ENCODE peak calls at places on chromosomes 5 and 9, in seven cellular contexts. N is LoVo; J is AG20443; F is NCI-H2107; E is CD4-positive, alpha-beta memory T cell; V is NCI-H2029 treated with DMSO at 0.1 percent for 48 hours; G is fibroblast of the aortic adventitia. H is an unnamed sample.

GRCh38 chr5:169563369-169563768 is 20.2 kb upstream of the SPDL1 start:
- DNase-seq in V (no peak), F (no peak), J (no peak), E (no peak), G (peak), N (no peak), H (no peak)

GRCh38 chr5:5708367-5708919 is 286.0 kb downstream of the ICE1 start:
- DNase-seq in G (no peak), F (no peak), V (no peak), N (no peak), J (no peak), E (no peak), H (no peak)

GRCh38 chr5:74865293-74865798 is 841 bp downstream of the FAM169A start:
- DNase-seq in N (no peak), E (no peak), J (no peak), G (no peak), F (no peak), V (no peak), H (no peak)

GRCh38 chr5:117888688-117889087 is 1099.7 kb downstream of the DTWD2 start:
- DNase-seq in E (no peak), F (no peak), N (peak), J (no peak), V (no peak), G (no peak), H (no peak)

GRCh38 chr5:179294131-179294780 is 51.0 kb downstream of the ADAMTS2 start:
- DNase-seq in G (no peak), F (no peak), J (no peak), V (no peak), N (no peak), E (no peak), H (no peak)

GRCh38 chr5:142453801-142454381 is 129.1 kb upstream of the SPRY4 start:
- DNase-seq in E (no peak), N (no peak), F (no peak), J (no peak), G (no peak), V (no peak), H (no peak)

GRCh38 chr9:89752154-89752553 is 147.3 kb downstream of the GADD45G start:
- DNase-seq in N (peak), V (no peak), F (no peak), E (no peak), G (no peak), J (no peak), H (no peak)

GRCh38 chr9:114093761-114094505 is 5.2 kb downstream of the KIF12 start:
- DNase-seq in V (no peak), N (no peak), F (no peak), E (no peak), G (no peak), J (no peak), H (no peak)

GRCh38 chr5:40879163-40879942 is 29.9 kb upstream of the C7 start:
- DNase-seq in F (peak), E (no peak), G (peak), N (peak), V (peak), J (peak), H (peak)

GRCh38 chr9:95834281-95834907 is 41.1 kb upstream of the ERCC6L2 start:
- DNase-seq in V (no peak), N (no peak), E (no peak), G (no peak), J (no peak), F (no peak), H (no peak)

GRCh38 chr9:131274674-131275331 is 1.5 kb downstream of the FAM78A start:
- DNase-seq in G (no peak), V (no peak), E (no peak), N (no peak), J (no peak), F (no peak), H (no peak)

GRCh38 chr9:5122116-5122515 is 63.3 kb downstream of the INSL6 start:
- DNase-seq in G (no peak), V (no peak), E (no peak), F (no peak), N (no peak), J (no peak), H (no peak)

GRCh38 chr5:11596657-11597071 is 307.6 kb downstream of the CTNND2 start:
- DNase-seq in F (no peak), J (no peak), N (no peak), E (no peak), V (no peak), G (no peak), H (no peak)

GRCh38 chr9:127208416-127208815 is 56.2 kb upstream of the GARNL3 start:
- DNase-seq in V (no peak), N (no peak), F (no peak), E (no peak), J (no peak), G (no peak), H (no peak)

GRCh38 chr9:94802795-94803194 is 76.3 kb downstream of the AOPEP start:
- DNase-seq in J (no peak), N (peak), G (no peak), E (no peak), V (no peak), F (no peak), H (no peak)

GRCh38 chr5:59007460-59008063 is 424.7 kb downstream of the RAB3C start:
- DNase-seq in E (no peak), N (peak), V (peak), F (no peak), J (peak), G (peak), H (no peak)

GRCh38 chr5:150488519-150489357 is 19.2 kb upstream of the NDST1 start:
- DNase-seq in E (no peak), G (peak), V (no peak), F (no peak), J (peak), N (no peak), H (peak)

GRCh38 chr5:93145767-93146166 is 435.3 kb downstream of the NR2F1-AS1 start:
- DNase-seq in J (peak), G (peak), F (no peak), E (no peak), N (no peak), V (no peak), H (no peak)

GRCh38 chr9:107142430-107142829 is 140.6 kb upstream of the RAD23B start:
- DNase-seq in G (peak), F (no peak), E (no peak), J (no peak), N (no peak), V (no peak), H (no peak)

GRCh38 chr5:68529581-68529980 is 314.0 kb downstream of the PIK3R1 start:
- DNase-seq in V (no peak), N (no peak), F (no peak), J (peak), E (no peak), G (peak), H (no peak)

GRCh38 chr5:96336351-96336985 is 96.6 kb downstream of the PCSK1 start:
- DNase-seq in G (peak), J (peak), F (peak), E (peak), N (peak), V (peak), H (peak)